ENCODE peak calls at places on chromosomes 11 and 22, in four cellular contexts. A, T, G and K are unnamed samples.
A peak's percentile ranks its signal among the peaks of the same experiment; 100 is the strongest.

GRCh38 chr11:97850726-97851125 is 1170.0 kb upstream of the CNTN5 start:
- DNase-seq in A (no peak), T (no peak), G (no peak), K (no peak)

GRCh38 chr11:95692526-95693270 is 96.9 kb downstream of the FAM76B start:
- DNase-seq in A (no peak), G (no peak), T (no peak), K (no peak)

GRCh38 chr11:119282495-119282894 is 34.4 kb downstream of the MCAM start:
- DNase-seq in A (no peak), T (no peak), G (no peak), K (no peak)

GRCh38 chr11:66336234-66337102 is at the start of gene RIN1:
- DNase-seq in T (peak; percentile 83), A (peak; percentile 85), G (peak; percentile 89), K (peak; percentile 57)

GRCh38 chr11:134764367-134764766 is 352.3 kb upstream of the B3GAT1 start:
- DNase-seq in T (no peak), G (no peak), A (no peak), K (no peak)

GRCh38 chr11:70108250-70108649 is 30.1 kb downstream of the ANO1 start:
- DNase-seq in T (no peak), G (no peak), A (no peak), K (no peak)

GRCh38 chr22:32926600-32926999 is 125.1 kb downstream of the TIMP3 start:
- DNase-seq in A (peak; percentile 26), G (peak; percentile 44), T (no peak), K (no peak)

GRCh38 chr11:104033134-104033533 is 3.3 kb upstream of the DDI1 start:
- DNase-seq in G (peak; percentile 73), T (no peak), A (no peak), K (no peak)

GRCh38 chr22:30047364-30047738 is 32.9 kb upstream of the HORMAD2 start:
- DNase-seq in G (no peak), A (peak; percentile 62), T (no peak), K (no peak)

GRCh38 chr11:12777208-12777874 is 103.1 kb downstream of the TEAD1 start:
- DNase-seq in A (no peak), G (peak; percentile 10), T (no peak), K (no peak)

GRCh38 chr11:103631841-103632240 is 404.6 kb upstream of the DDI1 start:
- DNase-seq in T (no peak), G (no peak), A (no peak), K (no peak)

GRCh38 chr11:57903441-57904123 is 120.1 kb upstream of the OR9Q1 start:
- DNase-seq in A (peak; percentile 67), T (no peak), G (no peak), K (no peak)

GRCh38 chr22:38937036-38937435 is 20.4 kb upstream of the APOBEC3A start:
- DNase-seq in T (no peak), A (no peak), G (no peak), K (no peak)

GRCh38 chr11:123173856-123174186 is 21.2 kb downstream of the CLMP start:
- DNase-seq in A (no peak), T (no peak), G (no peak), K (no peak)

GRCh38 chr11:119144825-119145476 is 3.9 kb upstream of the ABCG4 start:
- DNase-seq in T (no peak), G (peak; percentile 77), A (peak; percentile 95), K (peak; percentile 84)

GRCh38 chr11:86463120-86463519 is 88.4 kb downstream of the CCDC81 start:
- DNase-seq in A (no peak), T (no peak), G (no peak), K (no peak)

GRCh38 chr11:86460461-86461404 is 86.0 kb downstream of the CCDC81 start:
- DNase-seq in A (no peak), G (no peak), T (no peak), K (no peak)

GRCh38 chr11:86464509-86465221 is 90.0 kb downstream of the CCDC81 start:
- DNase-seq in G (no peak), T (no peak), A (no peak), K (no peak)

GRCh38 chr11:86461892-86462291 is 87.2 kb downstream of the CCDC81 start:
- DNase-seq in T (no peak), A (no peak), G (no peak), K (no peak)

GRCh38 chr11:86463955-86464354 is 89.3 kb downstream of the CCDC81 start:
- DNase-seq in T (no peak), G (no peak), A (no peak), K (no peak)
- TF ChIP-seq TCF7 in T (no peak), G (no peak), A (no peak), K (no peak)

GRCh38 chr11:26553182-26553581 is 18.9 kb downstream of the MUC15 start:
- DNase-seq in A (no peak), G (no peak), T (no peak), K (no peak)
- TF ChIP-seq TCF7 in A (no peak), G (no peak), T (no peak), K (no peak)

GRCh38 chr11:490186-490929 is 16.7 kb downstream of the RNH1 start:
- DNase-seq in G (no peak), A (no peak), T (no peak), K (no peak)
- TF ChIP-seq TCF7 in G (no peak), A (no peak), T (no peak), K (no peak)

GRCh38 chr11:128707671-128708070 is 13.8 kb downstream of the FLI1 start:
- DNase-seq in T (no peak), G (no peak), A (no peak), K (no peak)
- TF ChIP-seq TCF7 in T (no peak), G (no peak), A (no peak), K (no peak)